ENCODE peak calls at places on chromosome 7, in ten cellular contexts. C is stimulated activated CD4-positive, alpha-beta T cell treated with anti-CD3 and anti-CD28 coated beads, Interleukin-2, amount 100 ng/mL, for 48 hours; O is AG10803; E is NCI-H748 treated with DMSO at 0.1 percent for 48 hours; Q is fibroblast of the conjunctiva; G is Calu3; J is astrocyte of the spinal cord; A is cerebellar cortex; Y is T1000; L is IMR-90. T is an unnamed sample.

GRCh38 chr7:75658802-75659201 is 79.9 kb downstream of the HIP1 start:
- DNase-seq in C (no peak), Q (no peak), O (no peak), A (no peak), E (no peak), L (no peak), J (no peak), Y (no peak), G (no peak), T (no peak)

GRCh38 chr7:11345621-11346020 is 371.9 kb downstream of the PHF14 start:
- DNase-seq in Y (no peak), G (no peak), C (no peak), A (no peak), L (no peak), E (no peak), O (peak), J (peak), Q (no peak), T (no peak)

GRCh38 chr7:17236603-17237002 is 61.8 kb upstream of the AHR start:
- DNase-seq in J (peak), Y (no peak), A (no peak), G (no peak), L (peak), O (no peak), C (no peak), E (no peak), Q (peak), T (no peak)

GRCh38 chr7:101843293-101844271 is 26.2 kb downstream of the CUX1 start:
- DNase-seq in E (no peak), Q (no peak), O (no peak), J (no peak), C (no peak), L (no peak), A (no peak), Y (no peak), G (no peak), T (no peak)

GRCh38 chr7:93739422-93739821 is 151.1 kb downstream of the TFPI2 start:
- DNase-seq in O (no peak), C (no peak), Q (no peak), E (no peak), J (no peak), L (no peak), A (no peak), Y (no peak), G (no peak), T (no peak)

GRCh38 chr7:79513271-79513670 is 59.8 kb upstream of the MAGI2 start:
- DNase-seq in J (no peak), A (peak), E (no peak), O (no peak), Y (no peak), G (no peak), C (no peak), Q (no peak), L (no peak), T (no peak)

GRCh38 chr7:148060724-148061123 is 529.8 kb upstream of the C7orf33 start:
- DNase-seq in J (no peak), O (no peak), Q (no peak), Y (no peak), A (no peak), L (no peak), C (no peak), E (no peak), G (no peak), T (no peak)

GRCh38 chr7:34064511-34065158 is 159.3 kb downstream of the BMPER start:
- DNase-seq in E (no peak), Q (no peak), C (no peak), L (peak), J (peak), G (no peak), A (peak), O (peak), Y (no peak), T (no peak)

GRCh38 chr7:22397981-22398380 is 41.0 kb upstream of the RAPGEF5 start:
- DNase-seq in Y (no peak), A (no peak), O (no peak), C (no peak), G (no peak), L (peak), J (no peak), Q (no peak), E (no peak), T (no peak)

GRCh38 chr7:55158541-55158940 is 139.7 kb downstream of the EGFR start:
- DNase-seq in A (no peak), L (peak), J (peak), Q (no peak), E (no peak), O (peak), G (no peak), Y (no peak), C (no peak), T (no peak)

GRCh38 chr7:156240532-156240931 is 400.0 kb upstream of the RNF32 start:
- DNase-seq in J (no peak), Y (no peak), G (no peak), L (no peak), C (no peak), E (no peak), A (no peak), Q (no peak), O (no peak), T (no peak)

GRCh38 chr7:140209866-140210609 is 33.3 kb upstream of the KDM7A start:
- DNase-seq in Q (no peak), O (no peak), G (no peak), A (no peak), J (no peak), Y (no peak), E (no peak), L (no peak), C (peak), T (no peak)

GRCh38 chr7:158384746-158385145 is 202.9 kb downstream of the PTPRN2 start:
- DNase-seq in G (no peak), Q (no peak), L (no peak), O (no peak), E (no peak), C (no peak), A (no peak), Y (no peak), J (no peak), T (no peak)

GRCh38 chr7:29988391-29989256 is 977 bp downstream of the SCRN1 start:
- DNase-seq in O (peak), A (peak), C (no peak), Y (no peak), E (peak), G (peak), Q (peak), J (peak), L (peak), T (peak)

GRCh38 chr7:133602291-133602690 is 349.4 kb downstream of the EXOC4 start:
- DNase-seq in C (no peak), G (no peak), J (peak), O (peak), Y (no peak), A (peak), Q (peak), L (peak), E (no peak), T (no peak)

GRCh38 chr7:71710442-71710841 is 578.5 kb downstream of the GALNT17 start:
- DNase-seq in E (no peak), A (peak), J (no peak), O (no peak), L (no peak), G (no peak), Y (no peak), C (no peak), Q (no peak), T (no peak)

GRCh38 chr7:69702357-69702756 is 104.1 kb downstream of the AUTS2 start:
- DNase-seq in G (no peak), J (no peak), C (no peak), E (no peak), O (no peak), A (no peak), Y (no peak), L (no peak), Q (no peak), T (no peak)

GRCh38 chr7:66970310-66970709 is 25.1 kb downstream of the SBDS start:
- DNase-seq in A (no peak), J (no peak), Y (no peak), G (no peak), O (no peak), L (no peak), C (no peak), Q (no peak), E (no peak), T (no peak)

GRCh38 chr7:750111-750905 is 23.2 kb upstream of the PRKAR1B start:
- DNase-seq in Q (no peak), A (peak), O (no peak), G (no peak), L (no peak), E (no peak), C (no peak), Y (no peak), J (no peak), T (no peak)

GRCh38 chr7:158394936-158395335 is 192.7 kb downstream of the PTPRN2 start:
- DNase-seq in Q (no peak), Y (no peak), O (no peak), J (no peak), A (peak), G (peak), L (no peak), E (no peak), C (peak), T (no peak)

GRCh38 chr7:116834815-116835533 is 27.4 kb upstream of the CAPZA2 start:
- DNase-seq in C (no peak), O (peak), G (no peak), Q (no peak), J (peak), Y (no peak), L (peak), A (peak), E (no peak), T (no peak)

GRCh38 chr7:44050915-44051560 is 6.5 kb downstream of the DBNL start:
- DNase-seq in L (no peak), E (no peak), Q (no peak), A (no peak), Y (no peak), O (no peak), J (no peak), C (no peak), G (no peak), T (no peak)

GRCh38 chr7:70571986-70572385 is 560.0 kb upstream of the GALNT17 start:
- DNase-seq in G (no peak), J (no peak), A (no peak), Y (no peak), Q (no peak), C (no peak), L (no peak), O (no peak), E (no peak), T (no peak)

GRCh38 chr7:20438665-20439376 is 108.1 kb downstream of the ITGB8 start:
- DNase-seq in Q (no peak), E (no peak), L (no peak), O (no peak), C (no peak), Y (no peak), A (no peak), G (no peak), J (no peak), T (no peak)

GRCh38 chr7:150383710-150384397 is 4.7 kb downstream of the ZNF775 start:
- DNase-seq in Q (no peak), C (no peak), G (no peak), O (no peak), L (no peak), E (peak), Y (no peak), A (peak), J (no peak), T (no peak)

GRCh38 chr7:105885386-105886111 is 9.2 kb upstream of the ATXN7L1 start:
- DNase-seq in C (no peak), O (peak), Q (no peak), Y (no peak), E (no peak), J (peak), G (no peak), L (no peak), A (no peak), T (no peak)

GRCh38 chr7:2943851-2944601 is 99.6 kb downstream of the CARD11 start:
- DNase-seq in C (no peak), J (no peak), E (no peak), L (no peak), Q (no peak), A (no peak), O (no peak), Y (no peak), G (no peak), T (no peak)

GRCh38 chr7:118153551-118154177 is 30.3 kb upstream of the LSM8 start:
- DNase-seq in C (peak), A (peak), L (peak), O (peak), J (peak), Q (peak), Y (no peak), G (peak), E (peak), T (no peak)

GRCh38 chr7:31796375-31796774 is 109.4 kb downstream of the PPP1R17 start:
- DNase-seq in C (no peak), J (peak), Q (no peak), E (no peak), L (peak), Y (no peak), O (no peak), G (no peak), A (no peak), T (no peak)

GRCh38 chr7:38748056-38748610 is 117.0 kb upstream of the AMPH start:
- DNase-seq in J (peak), O (peak), Y (no peak), L (peak), Q (no peak), C (no peak), A (peak), E (no peak), G (peak), T (no peak)

GRCh38 chr7:115851291-115851690 is 179.3 kb downstream of the TFEC start:
- DNase-seq in O (peak), Q (peak), E (peak), J (peak), L (peak), C (no peak), Y (no peak), G (peak), A (peak), T (peak)

GRCh38 chr7:69169356-69169755 is 428.9 kb upstream of the AUTS2 start:
- DNase-seq in O (no peak), E (no peak), Q (no peak), A (peak), Y (no peak), L (no peak), G (no peak), J (no peak), C (no peak), T (no peak)

GRCh38 chr7:1311406-1312097 is 78.9 kb downstream of the UNCX start:
- DNase-seq in Q (no peak), A (peak), C (no peak), G (no peak), O (no peak), Y (no peak), J (no peak), E (no peak), L (no peak), T (no peak)

T was measured in HFF-Myc.